ENCODE peak calls at places on chromosomes 5 and 9, in nine cellular contexts. Z is breast epithelium, D is brain microvascular endothelial cell, H is upper lobe of left lung, X is dorsolateral prefrontal cortex, K is tibial nerve, E is endothelial cell of umbilical vein, A is spleen, N is ovary. T is an unnamed sample.

GRCh38 chr5:16437974-16438373 is 27.6 kb downstream of the ZNF622 start:
- DNase-seq in H (no peak), Z (no peak), X (no peak), K (no peak), E (peak), N (no peak), D (no peak), A (no peak), T (no peak)

GRCh38 chr9:125409637-125410521 is 148.3 kb downstream of the GAPVD1 start:
- DNase-seq in D (peak), E (no peak), K (peak), Z (no peak), H (no peak), N (peak), A (no peak), X (no peak), T (no peak)

GRCh38 chr9:126606483-126606870 is 7.3 kb upstream of the LMX1B start:
- DNase-seq in E (no peak), H (no peak), Z (no peak), X (no peak), K (no peak), A (no peak), D (no peak), N (no peak), T (no peak)

GRCh38 chr9:20225841-20226240 is 396.5 kb downstream of the MLLT3 start:
- DNase-seq in K (no peak), X (no peak), A (no peak), H (no peak), N (no peak), E (no peak), Z (no peak), D (no peak), T (no peak)

GRCh38 chr5:59596586-59597348 is 296.8 kb downstream of the PDE4D start:
- DNase-seq in X (no peak), K (no peak), D (no peak), Z (no peak), H (no peak), A (no peak), N (no peak), E (peak), T (no peak)

GRCh38 chr5:140344683-140345423 is 1.6 kb downstream of the HBEGF start:
- DNase-seq in E (no peak), X (no peak), H (no peak), K (no peak), D (no peak), A (peak), Z (no peak), N (no peak), T (no peak)

GRCh38 chr9:88523056-88523455 is 11.9 kb upstream of the NXNL2 start:
- DNase-seq in X (no peak), N (no peak), K (no peak), Z (no peak), D (peak), A (peak), E (no peak), H (no peak), T (no peak)

GRCh38 chr9:133558191-133559126 is 24.0 kb downstream of the ADAMTSL2 start:
- DNase-seq in X (peak), A (no peak), K (no peak), D (peak), H (peak), Z (no peak), E (peak), N (no peak), T (no peak)

GRCh38 chr5:41071975-41072374 is 833 bp upstream of the MROH2B start:
- DNase-seq in K (no peak), D (no peak), A (no peak), Z (no peak), X (no peak), H (no peak), N (no peak), E (no peak), T (no peak)

GRCh38 chr5:167582263-167582662 is 709.2 kb upstream of the WWC1 start:
- DNase-seq in E (no peak), A (no peak), N (no peak), D (no peak), K (no peak), X (no peak), H (no peak), Z (no peak), T (no peak)

GRCh38 chr5:52692039-52692438 is 95.7 kb upstream of the ITGA1 start:
- DNase-seq in K (no peak), E (no peak), D (peak), Z (no peak), H (no peak), N (no peak), A (no peak), X (no peak), T (no peak)

GRCh38 chr5:36535390-36535789 is 71.0 kb upstream of the SLC1A3 start:
- DNase-seq in A (no peak), D (no peak), N (no peak), X (no peak), H (no peak), Z (no peak), K (no peak), E (no peak), T (no peak)

GRCh38 chr5:131413605-131414559 is 150.0 kb downstream of the CDC42SE2 start:
- DNase-seq in K (no peak), D (no peak), A (no peak), E (no peak), N (no peak), H (no peak), Z (no peak), X (no peak), T (no peak)

GRCh38 chr5:150181035-150181434 is 8.8 kb upstream of the SLC6A7 start:
- DNase-seq in K (no peak), D (no peak), X (no peak), Z (no peak), A (no peak), E (no peak), H (no peak), N (no peak), T (no peak)

GRCh38 chr5:170420809-170421412 is 31.7 kb upstream of the KCNMB1 start:
- DNase-seq in E (peak), K (peak), H (no peak), X (no peak), D (peak), Z (no peak), A (peak), N (peak), T (no peak)

GRCh38 chr9:38160613-38161215 is 91.7 kb upstream of the SHB start:
- DNase-seq in N (peak), H (no peak), A (no peak), Z (no peak), X (no peak), K (peak), E (peak), D (peak), T (no peak)

GRCh38 chr5:541888-542692 is 17.8 kb upstream of the SLC9A3 start:
- DNase-seq in A (peak), H (no peak), K (no peak), X (peak), N (no peak), E (no peak), Z (no peak), D (no peak), T (no peak)

GRCh38 chr5:93596676-93597441 is 13.8 kb downstream of the NR2F1 start:
- DNase-seq in E (no peak), H (peak), Z (no peak), A (peak), D (no peak), K (no peak), N (no peak), X (no peak), T (no peak)

GRCh38 chr9:104903609-104904008 is 24.3 kb downstream of the ABCA1 start:
- DNase-seq in N (no peak), Z (no peak), K (no peak), H (peak), A (no peak), D (peak), E (no peak), X (no peak), T (no peak)
- H3K27ac ChIP-seq in N (no peak), Z (peak), K (no peak), H (no peak), A (no peak), D (peak), E (no peak), X (no peak), T (peak)

GRCh38 chr9:95107001-95107749 is 210.3 kb downstream of the FANCC start:
- DNase-seq in X (no peak), K (peak), H (no peak), E (peak), Z (peak), N (no peak), D (peak), A (no peak), T (no peak)

GRCh38 chr9:95109456-95109855 is 208.1 kb downstream of the FANCC start:
- DNase-seq in D (no peak), N (no peak), X (no peak), A (no peak), Z (peak), E (no peak), H (no peak), K (no peak), T (no peak)

GRCh38 chr9:95108777-95109176 is 208.7 kb downstream of the FANCC start:
- DNase-seq in A (no peak), X (no peak), K (no peak), D (no peak), E (no peak), H (no peak), N (no peak), Z (no peak), T (no peak)

GRCh38 chr9:95105519-95106287 is 211.8 kb downstream of the FANCC start:
- DNase-seq in X (no peak), H (no peak), K (no peak), E (no peak), Z (peak), A (no peak), D (no peak), N (no peak), T (no peak)

GRCh38 chr9:95107976-95108375 is 209.5 kb downstream of the FANCC start:
- DNase-seq in A (no peak), D (no peak), E (no peak), Z (no peak), X (no peak), N (no peak), K (no peak), H (no peak), T (no peak)
- H3K27ac ChIP-seq in A (peak), D (peak), E (no peak), Z (no peak), X (peak), N (no peak), K (peak), H (peak), T (peak)

DNA sequence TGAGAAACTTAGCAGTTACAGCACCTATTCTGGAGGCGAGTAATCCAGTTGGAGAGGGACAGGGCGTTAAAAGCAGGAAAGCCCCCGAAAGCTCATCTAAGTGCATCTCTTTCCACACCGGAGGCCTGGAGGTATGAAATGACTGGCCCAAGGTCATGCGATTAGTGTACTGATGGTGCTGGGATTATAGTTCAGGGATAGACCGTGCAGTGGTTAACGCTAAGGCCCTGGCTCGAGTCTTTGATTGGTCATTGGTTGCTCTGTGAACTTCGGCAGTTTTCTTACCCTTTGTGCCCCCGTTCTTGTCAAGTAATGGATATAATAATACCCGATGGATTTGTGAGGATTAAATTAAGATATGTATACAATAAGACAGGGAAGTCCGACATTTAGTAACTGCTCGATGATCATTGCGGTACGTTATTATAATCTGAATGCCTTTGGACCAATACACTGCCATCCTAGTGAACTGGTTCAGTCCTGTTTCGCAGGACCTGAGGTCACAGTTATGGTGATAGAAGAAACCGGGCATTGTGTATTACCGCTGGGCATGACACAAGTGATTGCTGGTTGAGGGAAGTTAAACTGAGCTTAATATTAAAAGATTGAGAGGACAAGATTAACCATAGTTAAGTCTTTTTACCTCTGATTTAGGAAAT is 1.0 kb downstream of the CANX start:
- DNase-seq in E (peak), D (peak), A (no peak), Z (no peak), H (no peak), K (peak), X (no peak), N (no peak), T (no peak)
- H3K27ac ChIP-seq in E (peak), D (peak), A (peak), Z (peak), H (peak), K (peak), X (peak), N (peak), T (peak)

DNA sequence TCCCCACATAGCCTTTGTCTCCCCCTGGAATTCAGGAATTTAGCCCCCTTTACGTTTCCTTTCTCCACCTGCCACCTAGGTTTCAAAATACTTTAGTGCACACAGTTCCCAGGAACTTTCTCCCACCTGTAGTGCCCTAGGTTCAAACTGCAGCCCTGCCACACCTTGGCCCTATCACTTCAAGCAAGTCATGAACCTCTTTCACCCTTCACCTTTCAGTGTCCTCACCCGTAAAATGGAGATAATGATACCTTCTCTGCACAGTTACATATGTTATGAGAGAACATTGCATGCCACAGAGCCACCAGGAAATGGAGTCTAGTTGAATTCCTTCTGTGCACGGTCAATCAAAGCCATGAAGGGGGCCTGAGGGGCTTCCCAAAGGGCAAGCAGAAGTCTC is 9.8 kb upstream of the EEIG1 start:
- DNase-seq in D (no peak), A (no peak), Z (no peak), E (no peak), X (no peak), K (no peak), N (no peak), H (no peak), T (no peak)
- H3K27ac ChIP-seq in D (no peak), A (no peak), Z (peak), E (no peak), X (no peak), K (no peak), N (no peak), H (no peak), T (peak)

GRCh38 chr9:98859941-98860340 is 52.5 kb downstream of the GALNT12 start:
- DNase-seq in Z (no peak), N (no peak), D (no peak), A (no peak), H (no peak), X (no peak), K (no peak), E (no peak), T (no peak)

GRCh38 chr9:98864257-98865180 is 57.0 kb downstream of the GALNT12 start:
- DNase-seq in D (no peak), X (no peak), H (no peak), A (no peak), K (peak), N (no peak), E (no peak), Z (no peak), T (no peak)

GRCh38 chr9:98861881-98862501 is 54.5 kb downstream of the GALNT12 start:
- DNase-seq in Z (no peak), X (no peak), N (no peak), A (no peak), H (no peak), E (no peak), K (peak), D (peak), T (no peak)

GRCh38 chr9:98862936-98863335 is 55.5 kb downstream of the GALNT12 start:
- DNase-seq in X (no peak), H (no peak), K (no peak), D (no peak), E (no peak), A (no peak), Z (no peak), N (no peak), T (no peak)

GRCh38 chr9:98860871-98861293 is 53.4 kb downstream of the GALNT12 start:
- DNase-seq in X (no peak), D (peak), Z (no peak), A (no peak), H (no peak), N (peak), E (peak), K (peak), T (no peak)
- H3K27ac ChIP-seq in X (no peak), D (no peak), Z (no peak), A (no peak), H (no peak), N (no peak), E (no peak), K (peak), T (peak)

GRCh38 chr5:106637275-106637674 is 1033.5 kb downstream of the EFNA5 start:
- DNase-seq in K (no peak), N (no peak), H (no peak), A (no peak), Z (no peak), X (no peak), E (peak), D (no peak), T (no peak)

GRCh38 chr5:106639488-106639887 is 1031.2 kb downstream of the EFNA5 start:
- DNase-seq in E (no peak), H (no peak), N (no peak), X (no peak), D (no peak), K (no peak), Z (no peak), A (no peak), T (no peak)

GRCh38 chr5:106640511-106640910 is 1030.2 kb downstream of the EFNA5 start:
- DNase-seq in E (no peak), Z (no peak), D (no peak), A (no peak), H (no peak), N (no peak), X (no peak), K (no peak), T (no peak)
- H3K27ac ChIP-seq in E (no peak), Z (no peak), D (no peak), A (no peak), H (no peak), N (no peak), X (no peak), K (no peak), T (no peak)

DNA sequence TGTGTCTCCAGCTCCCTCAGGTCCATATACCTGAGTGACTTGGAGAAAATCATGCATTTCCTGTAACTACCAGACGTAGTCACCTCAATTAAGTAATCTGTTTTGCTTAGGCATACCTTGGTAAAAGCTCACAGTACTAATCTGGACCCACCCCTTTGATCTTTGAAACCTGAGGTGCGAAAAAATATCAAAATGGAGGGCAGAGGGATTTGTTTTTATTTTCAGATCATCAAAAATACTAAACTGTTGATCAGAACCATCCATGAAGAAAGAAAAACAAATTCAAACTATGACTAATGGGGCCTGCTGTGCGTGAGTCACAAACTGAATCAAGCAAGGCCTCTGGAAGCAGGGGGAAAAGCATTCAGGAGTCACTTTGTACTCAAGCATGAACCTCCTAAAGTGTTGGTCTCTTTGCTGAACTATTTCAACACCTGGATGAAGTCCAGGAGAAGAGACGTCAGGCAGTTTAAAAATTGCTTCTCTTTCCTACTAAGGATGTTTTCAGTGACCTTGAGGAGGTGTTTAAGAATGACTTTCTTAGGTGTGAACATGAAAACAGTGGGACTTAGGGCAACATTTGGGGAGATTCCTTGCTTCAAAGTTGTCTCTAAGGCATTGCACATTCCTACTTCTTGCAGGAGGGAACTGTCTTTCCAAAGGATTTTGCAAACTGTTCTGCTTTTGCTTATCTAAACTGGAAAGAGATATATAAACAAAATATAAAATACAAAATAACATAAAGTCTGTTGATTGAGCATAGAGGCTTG is 76.3 kb downstream of the MUSK start:
- DNase-seq in N (peak), E (peak), A (no peak), X (no peak), D (peak), Z (no peak), K (peak), H (no peak), T (no peak)
- H3K27ac ChIP-seq in N (peak), E (peak), A (no peak), X (no peak), D (peak), Z (peak), K (peak), H (peak), T (peak)

GRCh38 chr9:94908583-94909249 is 182.2 kb downstream of the AOPEP start:
- DNase-seq in Z (no peak), K (no peak), H (no peak), D (no peak), E (no peak), X (no peak), N (no peak), A (no peak), T (no peak)
- H3K27ac ChIP-seq in Z (no peak), K (peak), H (peak), D (no peak), E (no peak), X (peak), N (no peak), A (no peak), T (no peak)

GRCh38 chr5:142827934-142828576 is 57.9 kb downstream of the ARHGAP26 start:
- DNase-seq in D (no peak), H (no peak), N (no peak), K (no peak), X (no peak), Z (no peak), A (no peak), E (no peak), T (no peak)
- H3K27ac ChIP-seq in D (peak), H (no peak), N (no peak), K (no peak), X (no peak), Z (peak), A (no peak), E (no peak), T (no peak)